ENCODE peak calls at places on chromosomes 3 and 15, in five cellular contexts. J is heart left ventricle, D is ACHN, O is colonic mucosa, Q is HT1080. N is an unnamed sample.

GRCh38 chr15:28977377-28978010 is 91.7 kb downstream of the APBA2 start:
- DNase-seq in O (no peak), Q (peak; percentile 98), J (no peak), D (peak; percentile 95), N (peak; percentile 98)

GRCh38 chr3:161893972-161894371 is 397.4 kb downstream of the OTOL1 start:
- DNase-seq in J (no peak), D (no peak), Q (peak; percentile 57), O (no peak), N (peak; percentile 88)

GRCh38 chr3:152870027-152870426 is 35.1 kb downstream of the P2RY1 start:
- DNase-seq in O (no peak), Q (no peak), D (no peak), J (no peak), N (no peak)

GRCh38 chr3:50515565-50516047 is 12.2 kb upstream of the CACNA2D2 start:
- DNase-seq in Q (no peak), J (no peak), O (peak; percentile 28), D (no peak), N (peak; percentile 18)

GRCh38 chr3:101913173-101913572 is 63.9 kb downstream of the NFKBIZ start:
- DNase-seq in Q (peak; percentile 37), D (no peak), J (no peak), O (no peak), N (peak; percentile 62)

GRCh38 chr3:85081191-85081895 is 122.6 kb downstream of the CADM2 start:
- DNase-seq in J (no peak), Q (peak; percentile 15), D (no peak), O (no peak), N (peak; percentile 94)

GRCh38 chr3:123642182-123642956 is 57.5 kb upstream of the HACD2 start:
- DNase-seq in J (peak; percentile 74), O (peak; percentile 81), D (peak; percentile 82), Q (peak; percentile 99), N (peak; percentile 92)

GRCh38 chr15:68589783-68590710 is 11.3 kb downstream of the CORO2B start:
- DNase-seq in Q (no peak), D (no peak), J (no peak), O (no peak), N (no peak)

GRCh38 chr15:40293905-40294895 is 11.3 kb upstream of the ANKRD63 start:
- DNase-seq in Q (no peak), J (peak; percentile 52), D (no peak), O (no peak), N (no peak)

GRCh38 chr15:60928210-60928609 is 300.9 kb downstream of the RORA start:
- DNase-seq in J (no peak), O (no peak), D (no peak), Q (no peak), N (no peak)

GRCh38 chr3:38653685-38654537 is 4.4 kb upstream of the SCN5A start:
- DNase-seq in D (no peak), Q (no peak), J (no peak), O (peak; percentile 68), N (no peak)

GRCh38 chr3:197854596-197855343 is 63.7 kb downstream of the LRCH3 start:
- DNase-seq in O (no peak), J (no peak), Q (peak; percentile 85), D (peak; percentile 75), N (peak; percentile 99)

GRCh38 chr3:127153506-127153815 is 39.5 kb upstream of the PRR23E start:
- DNase-seq in O (no peak), D (no peak), Q (no peak), J (no peak), N (no peak)

GRCh38 chr3:24086597-24087369 is 141.7 kb downstream of the NR1D2 start:
- DNase-seq in O (no peak), J (no peak), D (no peak), Q (peak; percentile 3), N (peak; percentile 48)

GRCh38 chr3:185290266-185290665 is 36.4 kb upstream of the EHHADH start:
- DNase-seq in O (no peak), Q (no peak), J (no peak), D (no peak), N (peak; percentile 11)

GRCh38 chr3:52423214-52423613 is 21.7 kb downstream of the SEMA3G start:
- DNase-seq in J (no peak), O (no peak), D (no peak), Q (no peak), N (no peak)

GRCh38 chr3:47365213-47366153 is 15.3 kb upstream of the PTPN23 start:
- DNase-seq in D (peak; percentile 21), Q (peak; percentile 86), O (peak; percentile 44), J (no peak), N (peak; percentile 35)

GRCh38 chr15:88882745-88883144 is 12.6 kb downstream of the HAPLN3 start:
- DNase-seq in J (no peak), Q (peak; percentile 73), D (no peak), O (no peak), N (peak; percentile 67)

GRCh38 chr15:72011291-72011940 is 106.5 kb downstream of the MYO9A start:
- DNase-seq in Q (peak; percentile 3), O (no peak), D (no peak), J (no peak), N (peak; percentile 14)

GRCh38 chr15:39922450-39923092 is 2.5 kb upstream of the GPR176 start:
- DNase-seq in O (no peak), J (no peak), D (no peak), Q (no peak), N (no peak)

GRCh38 chr3:126167550-126167949 is 12.8 kb downstream of the ALDH1L1 start:
- DNase-seq in D (no peak), J (no peak), O (no peak), Q (no peak), N (no peak)

GRCh38 chr15:40340038-40340739 is 550 bp downstream of the CCDC9B start:
- DNase-seq in J (peak; percentile 91), O (peak; percentile 71), D (peak; percentile 55), Q (peak; percentile 55), N (no peak)

GRCh38 chr3:15207836-15208504 is 1.9 kb downstream of the CAPN7 start:
- DNase-seq in O (no peak), J (no peak), D (no peak), Q (no peak), N (peak; percentile 31)

GRCh38 chr15:70190296-70190695 is 92.6 kb upstream of the TLE3 start:
- DNase-seq in Q (no peak), O (no peak), D (no peak), J (no peak), N (no peak)

GRCh38 chr3:11060500-11061251 is 68.1 kb downstream of the SLC6A1 start:
- DNase-seq in J (peak; percentile 80), D (peak; percentile 57), Q (peak; percentile 62), O (peak; percentile 41), N (peak; percentile 48)

GRCh38 chr3:123039178-123039577 is 11.6 kb upstream of the SEMA5B start:
- DNase-seq in D (no peak), O (no peak), Q (no peak), J (no peak), N (no peak)

GRCh38 chr15:67825880-67826716 is 789 bp downstream of the SKOR1 start:
- DNase-seq in Q (no peak), J (no peak), D (no peak), O (no peak), N (no peak)

GRCh38 chr3:185152433-185153169 is at the start of gene C3orf70:
- DNase-seq in D (peak; percentile 16), O (peak; percentile 55), J (peak; percentile 80), Q (peak; percentile 52), N (peak; percentile 39)

GRCh38 chr3:185825639-185826481 is 1.0 kb upstream of the IGF2BP2 start:
- DNase-seq in Q (peak; percentile 67), D (peak; percentile 43), J (peak; percentile 68), O (peak; percentile 75), N (peak; percentile 50)

GRCh38 chr15:62545392-62546227 is 380.5 kb upstream of the C2CD4B start:
- DNase-seq in Q (no peak), O (peak; percentile 59), D (peak; percentile 45), J (no peak), N (no peak)

GRCh38 chr15:71532994-71533393 is 277.4 kb upstream of the NR2E3 start:
- DNase-seq in J (no peak), O (no peak), Q (peak; percentile 53), D (peak; percentile 29), N (peak; percentile 56)

GRCh38 chr3:45573591-45573990 is 21.0 kb upstream of the LIMD1 start:
- DNase-seq in J (no peak), Q (no peak), O (no peak), D (no peak), N (no peak)

GRCh38 chr3:55158345-55158744 is 230.5 kb upstream of the LRTM1 start:
- DNase-seq in J (no peak), Q (no peak), O (no peak), D (no peak), N (no peak)

N was measured in iris pigment epithelial cell.